ENCODE peak calls at places on chromosome 21, in nine cellular contexts. R is mucosa of descending colon, O is tibial nerve, P is epithelial cell of proximal tubule, Y is pancreas, F is body of pancreas, G is fibroblast of villous mesenchyme, I is ovary, V is fibroblast of lung. J is an unnamed sample.

GRCh38 chr21:16378570-16378969 is 648.8 kb downstream of the USP25 start:
- DNase-seq in O (no peak), Y (no peak), V (no peak), R (no peak), P (no peak), F (no peak), I (no peak), G (no peak), J (no peak)

GRCh38 chr21:34017127-34017961 is 56.0 kb upstream of the MRPS6 start:
- DNase-seq in V (no peak), F (no peak), I (no peak), Y (no peak), G (peak; percentile 48), R (no peak), P (no peak), O (no peak), J (no peak)

GRCh38 chr21:16117851-16118592 is 388.2 kb downstream of the USP25 start:
- DNase-seq in I (no peak), P (no peak), V (peak; percentile 89), O (no peak), F (no peak), G (peak; percentile 65), R (no peak), Y (no peak), J (no peak)

GRCh38 chr21:33924766-33925100 is 9.1 kb upstream of the ATP5PO start:
- DNase-seq in P (no peak), G (peak; percentile 14), Y (no peak), F (no peak), I (no peak), O (no peak), R (no peak), V (no peak), J (no peak)

GRCh38 chr21:40827509-40827908 is 19.4 kb downstream of the DSCAM start:
- DNase-seq in I (no peak), R (no peak), O (no peak), V (no peak), Y (no peak), P (no peak), G (no peak), F (no peak), J (no peak)

GRCh38 chr21:28632718-28633408 is 359.8 kb downstream of the LTN1 start:
- DNase-seq in P (no peak), R (no peak), V (peak; percentile 55), F (no peak), G (peak; percentile 70), O (no peak), Y (no peak), I (no peak), J (no peak)

GRCh38 chr21:14383596-14384210 is 757 bp upstream of the HSPA13 start:
- DNase-seq in R (no peak), G (no peak), P (no peak), F (no peak), O (no peak), Y (no peak), I (no peak), V (peak; percentile 54), J (peak; percentile 4)

GRCh38 chr21:42356036-42356435 is 5.2 kb upstream of the TFF2 start:
- DNase-seq in R (no peak), F (no peak), P (no peak), V (no peak), G (no peak), O (no peak), I (no peak), Y (no peak), J (no peak)

GRCh38 chr21:41500931-41501381 is 7.0 kb downstream of the TMPRSS2 start:
- DNase-seq in R (peak; percentile 78), V (no peak), F (peak; percentile 67), O (no peak), P (no peak), G (no peak), Y (peak; percentile 77), I (no peak), J (no peak)

GRCh38 chr21:29238052-29238966 is 60.4 kb upstream of the BACH1 start:
- DNase-seq in O (no peak), I (no peak), P (no peak), V (peak; percentile 59), F (no peak), R (no peak), G (peak; percentile 54), Y (no peak), J (no peak)

GRCh38 chr21:32350211-32350980 is 42.4 kb downstream of the URB1 start:
- DNase-seq in I (no peak), F (no peak), Y (no peak), G (no peak), V (no peak), O (no peak), R (no peak), P (no peak), J (no peak)

GRCh38 chr21:20729376-20729775 is 268.8 kb upstream of the NCAM2 start:
- DNase-seq in V (no peak), Y (no peak), R (no peak), G (no peak), P (no peak), F (no peak), I (no peak), O (no peak), J (no peak)

GRCh38 chr21:43585924-43586411 is 73.3 kb downstream of the HSF2BP start:
- DNase-seq in I (no peak), P (peak; percentile 99), R (no peak), V (peak; percentile 98), F (peak; percentile 86), O (peak; percentile 92), Y (peak; percentile 64), G (peak; percentile 99), J (peak; percentile 100)

GRCh38 chr21:30102881-30103280 is 63.7 kb downstream of the CLDN17 start:
- DNase-seq in I (no peak), P (no peak), R (no peak), V (no peak), G (no peak), F (no peak), Y (no peak), O (no peak), J (no peak)

GRCh38 chr21:18499761-18500376 is 96.3 kb upstream of the TMPRSS15 start:
- DNase-seq in P (no peak), V (peak; percentile 52), G (peak; percentile 18), I (no peak), R (no peak), Y (no peak), O (peak; percentile 69), F (peak; percentile 44), J (no peak)

GRCh38 chr21:42799948-42800347 is 79.4 kb downstream of the WDR4 start:
- DNase-seq in I (no peak), V (no peak), P (no peak), R (no peak), G (no peak), Y (no peak), F (no peak), O (no peak), J (no peak)

GRCh38 chr21:44636209-44637017 is 743 bp upstream of the KRTAP10-10 start:
- DNase-seq in G (no peak), F (no peak), Y (no peak), I (no peak), O (no peak), V (no peak), R (no peak), P (no peak), J (no peak)

GRCh38 chr21:42199488-42200463 is 19.2 kb upstream of the ABCG1 start:
- DNase-seq in F (peak; percentile 28), I (no peak), R (no peak), O (no peak), G (peak; percentile 81), V (peak; percentile 83), P (peak; percentile 39), Y (no peak), J (no peak)

GRCh38 chr21:24272527-24272938 is 1334.7 kb downstream of the MRPL39 start:
- DNase-seq in O (no peak), I (no peak), Y (no peak), G (no peak), P (no peak), V (no peak), F (no peak), R (no peak), J (no peak)

GRCh38 chr21:32457360-32457840 is 44.9 kb downstream of the EVA1C start:
- DNase-seq in R (peak; percentile 78), Y (peak; percentile 33), G (peak; percentile 65), P (no peak), I (peak; percentile 68), F (peak; percentile 74), V (peak; percentile 43), O (peak; percentile 23), J (no peak)

GRCh38 chr21:44365251-44365966 is 12.0 kb downstream of the TRPM2 start:
- DNase-seq in Y (no peak), F (no peak), R (no peak), I (no peak), V (no peak), P (no peak), O (no peak), G (no peak), J (no peak)

GRCh38 chr21:38179504-38179900 is 77.3 kb upstream of the KCNJ15 start:
- DNase-seq in Y (no peak), I (no peak), O (no peak), F (no peak), G (no peak), V (no peak), R (no peak), P (no peak), J (no peak)
- H3K4me3 ChIP-seq in Y (no peak overlapping the region), I (no peak overlapping the region), O (no peak overlapping the region), F (no peak overlapping the region), G (no peak overlapping the region), V (no peak overlapping the region), R (no peak overlapping the region), P (no peak overlapping the region), J (no peak overlapping the region)

DNA sequence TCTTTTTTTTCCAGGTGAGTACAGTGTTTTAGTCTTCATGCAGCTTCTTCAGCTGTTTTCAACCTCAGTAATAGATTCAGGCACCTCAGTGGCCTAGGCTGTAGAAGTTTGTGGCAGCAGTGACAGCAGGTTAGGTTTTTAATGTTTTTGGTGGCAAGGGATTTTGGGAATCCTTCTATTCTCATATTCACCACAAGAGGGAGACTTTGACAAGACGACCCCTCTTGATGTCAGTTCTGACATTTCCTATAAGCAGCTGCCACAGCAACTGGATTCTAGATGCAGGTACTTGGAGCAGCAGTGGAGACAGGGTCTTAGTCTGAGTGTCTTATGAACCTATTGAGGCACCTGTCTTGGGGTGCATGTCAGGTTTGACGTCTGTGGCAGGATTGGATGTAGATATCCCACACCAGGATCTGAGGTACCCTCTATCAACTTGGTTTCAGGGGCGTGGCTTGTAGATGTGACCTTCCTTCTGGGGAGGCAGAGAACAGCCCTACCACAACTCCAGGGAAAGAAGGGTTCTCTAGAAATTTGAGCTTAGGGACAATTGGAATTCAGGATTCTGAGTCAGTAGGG is 1104.2 kb upstream of the TMPRSS15 start:
- DNase-seq in I (no peak), P (no peak), F (no peak), R (no peak), O (no peak), G (no peak), Y (no peak), V (no peak), J (no peak)
- TF ChIP-seq CTCF in I (no peak), P (peak; percentile 21), F (peak; percentile 36), R (no peak), O (no peak), G (no peak), Y (no peak), V (no peak), J (peak; percentile 32)

GRCh38 chr21:35045539-35046222 is 3.4 kb downstream of the RUNX1 start:
- DNase-seq in O (no peak), R (no peak), F (no peak), I (no peak), V (no peak), Y (no peak), P (no peak), G (no peak), J (no peak)
- H3K4me3 ChIP-seq in O (no peak overlapping the region), R (no peak overlapping the region), F (no peak overlapping the region), I (no peak overlapping the region), V (no peak overlapping the region), Y (no peak overlapping the region), P (no peak overlapping the region), G (no peak overlapping the region), J (no peak overlapping the region)

GRCh38 chr21:46111857-46112730 is 14.2 kb downstream of the COL6A2 start:
- DNase-seq in G (no peak), P (no peak), Y (peak; percentile 1), F (peak; percentile 11), I (peak; percentile 49), R (peak; percentile 49), V (no peak), O (no peak), J (no peak)
- TF ChIP-seq CTCF in G (no peak), P (no peak), Y (no peak), F (no peak), I (no peak), R (no peak), V (no peak), O (no peak), J (no peak)